ENCODE peak calls at places on chromosomes 7 and 10, in four cellular contexts. One of them, this sample, is unnamed.

GRCh38 chr10:60433684-60434083 is 44.0 kb upstream of the ANK3 start:
- DNase-seq in H1: no peak
- DNase-seq in K562: no peak
- DNase-seq in GM12878: no peak
- DNase-seq in this sample: no peak

GRCh38 chr10:29950391-29950790 is 109.0 kb downstream of the JCAD start:
- DNase-seq in K562: no peak
- DNase-seq in H1: no peak
- DNase-seq in GM12878: no peak
- DNase-seq in this sample: no peak

GRCh38 chr10:122475130-122475529 is 13.8 kb downstream of the HTRA1 start:
- DNase-seq in K562: no peak
- DNase-seq in GM12878: no peak
- DNase-seq in H1: no peak
- DNase-seq in this sample: no peak

GRCh38 chr7:6652446-6653011 is 15.4 kb downstream of the ZNF316 start:
- DNase-seq in K562: no peak
- DNase-seq in GM12878: no peak
- DNase-seq in H1: no peak
- DNase-seq in this sample: no peak

GRCh38 chr7:69489533-69489932 is 108.7 kb upstream of the AUTS2 start:
- DNase-seq in H1: no peak
- DNase-seq in K562: no peak
- DNase-seq in GM12878: no peak
- DNase-seq in this sample: no peak

GRCh38 chr7:102282465-102283362 is 4.0 kb upstream of the SH2B2 start:
- DNase-seq in GM12878: no peak
- DNase-seq in K562: no peak
- DNase-seq in H1: no peak
- DNase-seq in this sample: no peak

GRCh38 chr7:20513341-20513740 is 102.1 kb upstream of the ABCB5 start:
- DNase-seq in K562: no peak
- DNase-seq in GM12878: no peak
- DNase-seq in H1: no peak
- DNase-seq in this sample: no peak

GRCh38 chr10:6120691-6121090 is 31.9 kb downstream of the RBM17 start:
- DNase-seq in GM12878: no peak
- DNase-seq in H1: no peak
- DNase-seq in K562: no peak
- DNase-seq in this sample: no peak

GRCh38 chr7:229184-229964 is 37.0 kb downstream of the FAM20C start:
- DNase-seq in K562: no peak
- DNase-seq in H1: no peak
- DNase-seq in GM12878: no peak
- DNase-seq in this sample: no peak

GRCh38 chr7:122746948-122747347 is 44.2 kb upstream of the RNF148 start:
- DNase-seq in K562: no peak
- DNase-seq in GM12878: peak; percentile 24
- DNase-seq in H1: no peak
- DNase-seq in this sample: no peak

GRCh38 chr7:31418928-31419327 is 78.4 kb upstream of the NEUROD6 start:
- DNase-seq in H1: no peak
- DNase-seq in K562: no peak
- DNase-seq in GM12878: no peak
- DNase-seq in this sample: no peak

GRCh38 chr7:105336009-105336408 is 52.7 kb downstream of the SRPK2 start:
- DNase-seq in K562: no peak
- DNase-seq in H1: no peak
- DNase-seq in GM12878: no peak
- DNase-seq in this sample: no peak

GRCh38 chr10:78567680-78568453 is 500.9 kb upstream of the ZMIZ1 start:
- DNase-seq in K562: no peak
- DNase-seq in GM12878: no peak
- DNase-seq in H1: no peak
- DNase-seq in this sample: peak; percentile 35
- TF ChIP-seq USF2 in K562: no peak
- TF ChIP-seq USF2 in GM12878: no peak
- TF ChIP-seq USF2 in H1: no peak
- TF ChIP-seq USF2 in this sample: no peak

GRCh38 chr7:83956104-83956503 is 238.5 kb downstream of the SEMA3A start:
- DNase-seq in GM12878: no peak
- DNase-seq in K562: no peak
- DNase-seq in H1: no peak
- DNase-seq in this sample: no peak
- TF ChIP-seq BRCA1 in GM12878: no peak
- TF ChIP-seq BRCA1 in K562: no peak
- TF ChIP-seq BRCA1 in H1: no peak
- TF ChIP-seq BRCA1 in this sample: no peak

GRCh38 chr7:116171094-116171493 is 39.2 kb upstream of the TES start:
- DNase-seq in K562: no peak
- DNase-seq in GM12878: no peak
- DNase-seq in H1: no peak
- DNase-seq in this sample: no peak
- TF ChIP-seq USF2 in K562: no peak
- TF ChIP-seq USF2 in GM12878: no peak
- TF ChIP-seq USF2 in H1: no peak
- TF ChIP-seq USF2 in this sample: no peak

GRCh38 chr10:98570764-98571163 is 124.0 kb upstream of the HPS1 start:
- DNase-seq in H1: no peak
- DNase-seq in GM12878: no peak
- DNase-seq in K562: no peak
- DNase-seq in this sample: no peak

GRCh38 chr10:98569878-98570277 is 123.1 kb upstream of the HPS1 start:
- DNase-seq in GM12878: no peak
- DNase-seq in K562: no peak
- DNase-seq in H1: no peak
- DNase-seq in this sample: no peak

GRCh38 chr10:98576096-98576495 is 129.4 kb upstream of the HPS1 start:
- DNase-seq in K562: no peak
- DNase-seq in GM12878: no peak
- DNase-seq in H1: no peak
- DNase-seq in this sample: no peak

GRCh38 chr10:98577168-98577567 is 130.4 kb upstream of the HPS1 start:
- DNase-seq in GM12878: no peak
- DNase-seq in H1: no peak
- DNase-seq in K562: no peak
- DNase-seq in this sample: peak; percentile 7

GRCh38 chr10:98572594-98572993 is 125.9 kb upstream of the HPS1 start:
- DNase-seq in K562: no peak
- DNase-seq in GM12878: no peak
- DNase-seq in H1: no peak
- DNase-seq in this sample: no peak
- TF ChIP-seq BRCA1 in K562: no peak
- TF ChIP-seq BRCA1 in GM12878: no peak
- TF ChIP-seq BRCA1 in H1: no peak
- TF ChIP-seq BRCA1 in this sample: no peak